ENCODE peak calls at places on chromosome 4, in four cellular contexts. J, W, X and K are unnamed samples.
A peak's percentile ranks its signal among the peaks of the same experiment; 100 is the strongest.

GRCh38 chr4:120919358-120919757 is 3.2 kb downstream of the PRDM5 start:
- DNase-seq in J (no peak), W (no peak), X (no peak), K (no peak)

GRCh38 chr4:11488657-11489448 is 60.2 kb upstream of the HS3ST1 start:
- DNase-seq in J (no peak), W (no peak), X (no peak), K (no peak)

GRCh38 chr4:142778430-142778829 is 67.7 kb downstream of the INPP4B start:
- DNase-seq in J (no peak), W (no peak), X (peak; percentile 74), K (no peak)

GRCh38 chr4:38128478-38129451 is 168.6 kb downstream of the PTTG2 start:
- DNase-seq in J (no peak), W (peak; percentile 91), X (peak; percentile 89), K (no peak)

GRCh38 chr4:38867478-38868054 is at the start of gene FAM114A1:
- DNase-seq in J (peak; percentile 95), W (peak; percentile 51), X (peak; percentile 80), K (peak; percentile 66)

GRCh38 chr4:142194905-142195304 is 558.5 kb downstream of the IL15 start:
- DNase-seq in J (no peak), W (no peak), X (peak; percentile 16), K (no peak)

GRCh38 chr4:96558466-96558865 is 718.6 kb downstream of the PDHA2 start:
- DNase-seq in J (no peak), W (no peak), X (no peak), K (no peak)

GRCh38 chr4:177737387-177737965 is 295.2 kb upstream of the AGA start:
- DNase-seq in J (no peak), W (no peak), X (peak; percentile 30), K (no peak)

GRCh38 chr4:32631824-32632223 is 1911.7 kb downstream of the PCDH7 start:
- DNase-seq in J (no peak), W (no peak), X (no peak), K (no peak)

GRCh38 chr4:56622176-56622575 is 58.9 kb downstream of the HOPX start:
- DNase-seq in J (no peak), W (no peak), X (no peak), K (no peak)

GRCh38 chr4:8350326-8350725 is 80.8 kb downstream of the HTRA3 start:
- DNase-seq in J (no peak), W (no peak), X (no peak), K (no peak)

GRCh38 chr4:911871-912490 is 20.1 kb downstream of the GAK start:
- DNase-seq in J (no peak), W (no peak), X (no peak), K (no peak)

GRCh38 chr4:102787096-102787867 is 26.5 kb upstream of the MANBA start:
- DNase-seq in J (no peak), W (no peak), X (peak; percentile 92), K (peak; percentile 16)

GRCh38 chr4:138407329-138407728 is 165.2 kb upstream of the SLC7A11 start:
- DNase-seq in J (no peak), W (no peak), X (no peak), K (no peak)

GRCh38 chr4:138404801-138405200 is 162.7 kb upstream of the SLC7A11 start:
- DNase-seq in J (no peak), W (no peak), X (no peak), K (no peak)

GRCh38 chr4:138405439-138405838 is 163.3 kb upstream of the SLC7A11 start:
- DNase-seq in J (no peak), W (no peak), X (peak; percentile 7), K (no peak)

GRCh38 chr4:138406881-138407280 is 164.7 kb upstream of the SLC7A11 start:
- DNase-seq in J (no peak), W (no peak), X (peak; percentile 3), K (no peak)

DNA sequence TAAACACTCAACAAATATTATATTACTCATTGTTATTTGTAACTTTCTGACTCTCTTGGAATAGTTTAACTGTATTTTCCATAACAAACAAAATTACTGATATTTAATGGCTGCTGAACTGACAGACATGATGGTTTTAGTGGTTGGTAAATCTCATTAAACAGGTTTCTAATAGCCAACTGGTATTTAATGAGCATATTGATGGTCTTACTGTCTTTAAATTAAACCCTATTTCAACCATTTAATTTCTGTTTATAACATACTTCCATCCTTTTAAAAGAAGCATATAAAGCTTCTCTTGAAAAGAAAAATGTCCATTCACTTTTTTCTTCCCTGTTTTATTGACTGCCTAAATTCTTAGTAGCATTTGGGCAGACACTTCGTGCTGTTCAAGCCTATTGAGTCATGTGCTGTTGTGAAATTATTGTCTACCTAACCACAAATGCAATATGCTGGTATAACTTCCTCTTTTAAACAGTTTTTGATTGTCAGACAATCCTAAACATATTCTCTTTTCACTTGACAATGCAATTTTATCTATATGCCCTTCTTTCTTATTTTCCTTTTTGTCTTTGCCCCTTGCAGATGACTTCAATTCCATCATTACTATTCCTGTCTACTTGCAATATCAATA is 163.9 kb upstream of the SLC7A11 start:
- DNase-seq in J (no peak), W (no peak), X (peak; percentile 72), K (no peak)
- TF ChIP-seq MAFK in J (no peak), W (no peak), X (no peak), K (no peak)

DNA sequence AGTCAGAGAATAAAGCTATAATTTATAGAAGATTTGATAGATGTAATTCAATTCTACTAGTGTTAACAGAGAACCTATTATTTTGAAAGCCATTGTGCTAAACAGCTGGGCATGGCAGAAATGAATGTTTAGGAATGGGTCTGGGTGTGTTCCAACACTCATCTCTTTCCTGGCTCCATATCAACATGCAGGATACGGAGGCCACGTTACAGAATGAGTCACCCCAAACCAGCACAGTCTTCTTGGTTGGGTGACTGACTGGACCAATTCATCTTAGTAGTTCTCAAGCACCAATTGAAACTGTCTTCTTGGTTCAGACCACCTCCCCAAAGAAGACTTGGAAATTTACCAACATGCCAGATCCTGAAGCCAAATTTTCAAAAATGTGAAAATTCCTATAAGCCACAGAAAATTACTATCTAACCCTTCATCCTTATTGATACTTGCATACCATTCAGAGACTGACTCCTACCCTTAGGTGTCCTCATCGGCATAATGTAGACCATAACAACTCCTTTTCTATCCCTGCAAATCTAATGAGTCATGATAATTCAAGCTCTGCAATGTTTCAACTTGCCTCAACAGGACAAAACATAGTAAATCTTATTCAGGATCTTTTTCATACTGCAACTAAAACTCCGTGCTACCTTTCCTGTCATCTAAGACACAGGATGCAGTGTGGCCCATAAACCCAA is 52.0 kb upstream of the ATOH1 start:
- DNase-seq in J (no peak), W (no peak), X (peak; percentile 23), K (peak; percentile 4)
- TF ChIP-seq MAZ in J (no peak), W (no peak), X (no peak), K (no peak)

GRCh38 chr4:155953151-155954117 is at the start of gene CTSO:
- DNase-seq in J (peak; percentile 15), W (peak; percentile 22), X (peak; percentile 85), K (peak; percentile 44)
- TF ChIP-seq MAFK in J (no peak), W (no peak), X (no peak), K (no peak)

GRCh38 chr4:6313216-6313615 is 43.6 kb downstream of the WFS1 start:
- DNase-seq in J (no peak), W (no peak), X (no peak), K (no peak)
- TF ChIP-seq MAZ in J (no peak), W (no peak), X (no peak), K (no peak)